ENCODE peak calls at places on chromosome 19, in six cellular contexts. One of them, this sample, is unnamed.

GRCh38 chr19:12833747-12834417 is 497 bp downstream of the RTBDN start:
- DNase-seq in neural progenitor cell: peak; percentile 81
- DNase-seq in HFF-Myc: no peak
- DNase-seq in hepatocyte: peak; percentile 56
- DNase-seq in RWPE2: no peak
- DNase-seq in cardiac fibroblast: no peak
- DNase-seq in this sample: no peak

GRCh38 chr19:49988433-49988832 is 27.5 kb upstream of the SIGLEC11 start:
- DNase-seq in neural progenitor cell: no peak
- DNase-seq in HFF-Myc: no peak
- DNase-seq in hepatocyte: no peak
- DNase-seq in RWPE2: no peak
- DNase-seq in cardiac fibroblast: peak; percentile 70
- DNase-seq in this sample: no peak

GRCh38 chr19:8451885-8452284 is 7.1 kb downstream of the HNRNPM start:
- DNase-seq in neural progenitor cell: peak; percentile 40
- DNase-seq in HFF-Myc: no peak
- DNase-seq in hepatocyte: peak; percentile 44
- DNase-seq in RWPE2: no peak
- DNase-seq in cardiac fibroblast: peak; percentile 57
- DNase-seq in this sample: no peak

GRCh38 chr19:18396471-18397241 is 766 bp downstream of the LRRC25 start:
- DNase-seq in neural progenitor cell: no peak
- DNase-seq in HFF-Myc: no peak
- DNase-seq in hepatocyte: no peak
- DNase-seq in RWPE2: no peak
- DNase-seq in cardiac fibroblast: no peak
- DNase-seq in this sample: no peak

GRCh38 chr19:12159773-12160414 is 3.0 kb upstream of the ZNF136 start:
- DNase-seq in neural progenitor cell: peak; percentile 10
- DNase-seq in HFF-Myc: no peak
- DNase-seq in hepatocyte: no peak
- DNase-seq in RWPE2: no peak
- DNase-seq in cardiac fibroblast: no peak
- DNase-seq in this sample: no peak

GRCh38 chr19:52961981-52962380 is 700 bp downstream of the ZNF816 start:
- DNase-seq in neural progenitor cell: peak; percentile 12
- DNase-seq in HFF-Myc: no peak
- DNase-seq in hepatocyte: no peak
- DNase-seq in RWPE2: no peak
- DNase-seq in cardiac fibroblast: peak; percentile 18
- DNase-seq in this sample: no peak

GRCh38 chr19:47899335-47899734 is 13.2 kb upstream of the SULT2A1 start:
- DNase-seq in neural progenitor cell: no peak
- DNase-seq in HFF-Myc: no peak
- DNase-seq in hepatocyte: no peak
- DNase-seq in RWPE2: no peak
- DNase-seq in cardiac fibroblast: no peak
- DNase-seq in this sample: no peak

GRCh38 chr19:30516111-30516510 is 143.9 kb downstream of the ZNF536 start:
- DNase-seq in neural progenitor cell: no peak
- DNase-seq in HFF-Myc: no peak
- DNase-seq in hepatocyte: no peak
- DNase-seq in RWPE2: no peak
- DNase-seq in cardiac fibroblast: no peak
- DNase-seq in this sample: no peak

GRCh38 chr19:11361037-11361770 is 6.0 kb downstream of the PLPPR2 start:
- DNase-seq in neural progenitor cell: peak; percentile 97
- DNase-seq in HFF-Myc: no peak
- DNase-seq in hepatocyte: peak; percentile 88
- DNase-seq in RWPE2: no peak
- DNase-seq in cardiac fibroblast: no peak
- DNase-seq in this sample: peak; percentile 50

GRCh38 chr19:6767081-6767356 is 216 bp downstream of the SH2D3A start:
- DNase-seq in neural progenitor cell: peak; percentile 34
- DNase-seq in HFF-Myc: no peak
- DNase-seq in hepatocyte: no peak
- DNase-seq in RWPE2: peak; percentile 68
- DNase-seq in cardiac fibroblast: no peak
- DNase-seq in this sample: no peak

GRCh38 chr19:58572026-58572817 is 913 bp downstream of the MZF1 start:
- DNase-seq in neural progenitor cell: peak; percentile 23
- DNase-seq in HFF-Myc: no peak
- DNase-seq in hepatocyte: no peak
- DNase-seq in RWPE2: no peak
- DNase-seq in cardiac fibroblast: no peak
- DNase-seq in this sample: no peak

GRCh38 chr19:13099073-13099999 is 3.3 kb downstream of the LYL1 start:
- DNase-seq in neural progenitor cell: peak; percentile 65
- DNase-seq in HFF-Myc: no peak
- DNase-seq in hepatocyte: peak; percentile 63
- DNase-seq in RWPE2: no peak
- DNase-seq in cardiac fibroblast: peak; percentile 64
- DNase-seq in this sample: no peak

GRCh38 chr19:45489216-45489855 is 7.5 kb downstream of the RTN2 start:
- DNase-seq in neural progenitor cell: no peak
- DNase-seq in HFF-Myc: no peak
- DNase-seq in hepatocyte: no peak
- DNase-seq in RWPE2: no peak
- DNase-seq in cardiac fibroblast: no peak
- DNase-seq in this sample: no peak

GRCh38 chr19:45485301-45486077 is 11.4 kb downstream of the RTN2 start:
- DNase-seq in neural progenitor cell: peak; percentile 99
- DNase-seq in HFF-Myc: no peak
- DNase-seq in hepatocyte: peak; percentile 98
- DNase-seq in RWPE2: peak; percentile 99
- DNase-seq in cardiac fibroblast: peak; percentile 95
- DNase-seq in this sample: peak; percentile 94

GRCh38 chr19:45483033-45483432 is 13.8 kb downstream of the RTN2 start:
- DNase-seq in neural progenitor cell: no peak
- DNase-seq in HFF-Myc: no peak
- DNase-seq in hepatocyte: no peak
- DNase-seq in RWPE2: no peak
- DNase-seq in cardiac fibroblast: no peak
- DNase-seq in this sample: no peak

GRCh38 chr19:45488708-45489107 is 8.1 kb downstream of the RTN2 start:
- DNase-seq in neural progenitor cell: no peak
- DNase-seq in HFF-Myc: no peak
- DNase-seq in hepatocyte: no peak
- DNase-seq in RWPE2: no peak
- DNase-seq in cardiac fibroblast: no peak
- DNase-seq in this sample: no peak

DNA sequence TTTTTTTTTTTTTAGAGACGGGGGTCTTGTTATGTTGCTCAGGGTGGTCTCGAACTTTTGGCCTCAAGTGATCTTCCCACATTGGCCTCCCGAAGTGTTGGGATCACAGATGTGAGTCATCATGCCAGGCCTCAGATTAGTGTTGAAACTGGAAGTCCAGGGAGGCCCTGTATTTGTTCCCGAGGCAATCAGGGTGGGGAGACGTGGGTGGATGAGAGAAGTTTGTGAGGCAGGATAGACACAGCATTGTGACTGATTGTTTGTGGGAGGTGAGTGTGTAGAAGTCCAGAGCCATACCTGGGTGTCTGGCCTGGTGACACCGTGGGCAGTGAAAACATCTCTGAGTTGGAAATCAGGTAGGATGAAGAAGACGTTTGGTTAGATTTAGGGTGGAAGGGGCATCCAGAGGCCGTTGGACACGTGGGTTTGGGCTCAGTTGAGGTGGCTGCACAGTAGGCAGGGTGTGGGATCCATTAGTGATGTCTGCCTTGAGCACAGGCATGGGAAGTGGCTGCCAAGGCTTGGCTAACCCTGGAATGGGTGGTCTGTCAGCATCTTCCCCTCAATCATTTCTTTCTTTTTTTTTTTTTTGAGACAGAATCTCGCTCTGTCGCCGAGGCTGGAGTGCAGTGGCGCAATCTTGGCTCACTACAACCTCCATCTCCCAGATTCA is 12.4 kb downstream of the RTN2 start:
- DNase-seq in neural progenitor cell: peak; percentile 0
- DNase-seq in HFF-Myc: no peak
- DNase-seq in hepatocyte: no peak
- DNase-seq in RWPE2: no peak
- DNase-seq in cardiac fibroblast: peak; percentile 57
- DNase-seq in this sample: no peak
- TF ChIP-seq CTCF in neural progenitor cell: no peak
- TF ChIP-seq CTCF in HFF-Myc: no peak
- TF ChIP-seq CTCF in hepatocyte: no peak
- TF ChIP-seq CTCF in RWPE2: no peak
- TF ChIP-seq CTCF in cardiac fibroblast: no peak
- TF ChIP-seq CTCF in this sample: no peak

DNA sequence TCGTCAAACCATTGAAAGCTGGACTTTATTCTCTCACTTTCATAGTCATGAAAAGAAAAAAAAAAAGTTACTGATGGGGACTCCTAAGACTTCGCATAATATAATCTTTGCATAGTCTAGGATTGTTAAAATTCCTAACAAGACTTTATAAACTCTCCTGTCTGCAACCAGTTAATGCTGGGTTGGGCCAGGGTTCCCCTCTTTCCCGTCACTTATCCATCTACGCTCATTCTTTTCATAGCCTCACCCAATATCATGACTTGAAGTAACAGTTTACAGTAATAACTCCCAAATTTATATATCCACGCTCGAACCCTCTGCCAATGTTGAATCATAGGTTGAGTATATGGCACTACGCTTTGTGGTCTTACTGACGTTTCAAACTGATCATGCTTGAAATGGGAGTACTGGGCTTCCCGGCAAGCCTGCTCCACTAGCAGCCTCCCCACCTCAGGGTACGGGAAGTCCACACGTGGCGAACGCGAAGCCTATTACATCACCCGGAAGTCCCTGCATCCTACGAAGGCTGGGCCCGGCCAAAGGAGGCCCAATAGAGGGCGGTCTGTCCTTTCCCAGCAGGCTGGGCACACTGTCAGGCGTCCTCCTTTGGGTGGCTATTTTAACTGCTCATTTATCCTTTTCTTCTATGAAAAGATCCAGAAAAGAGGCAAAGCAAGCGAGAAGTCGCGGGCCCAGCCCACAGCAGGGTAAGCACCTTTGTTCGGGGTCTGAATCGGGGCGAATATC is 694 bp upstream of the ZNF460 start:
- DNase-seq in neural progenitor cell: peak; percentile 93
- DNase-seq in HFF-Myc: peak; percentile 87
- DNase-seq in hepatocyte: peak; percentile 97
- DNase-seq in RWPE2: peak; percentile 91
- DNase-seq in cardiac fibroblast: peak; percentile 97
- DNase-seq in this sample: peak; percentile 80
- TF ChIP-seq CTCF in neural progenitor cell: peak; percentile 40
- TF ChIP-seq CTCF in HFF-Myc: peak; percentile 38
- TF ChIP-seq CTCF in hepatocyte: peak; percentile 46
- TF ChIP-seq CTCF in RWPE2: peak; percentile 62
- TF ChIP-seq CTCF in cardiac fibroblast: peak; percentile 29
- TF ChIP-seq CTCF in this sample: no peak

GRCh38 chr19:1986357-1987162 is 29.0 kb downstream of the BTBD2 start:
- DNase-seq in neural progenitor cell: no peak
- DNase-seq in HFF-Myc: no peak
- DNase-seq in hepatocyte: no peak
- DNase-seq in RWPE2: peak; percentile 60
- DNase-seq in cardiac fibroblast: no peak
- DNase-seq in this sample: no peak

GRCh38 chr19:1990230-1991017 is 25.1 kb downstream of the BTBD2 start:
- DNase-seq in neural progenitor cell: no peak
- DNase-seq in HFF-Myc: no peak
- DNase-seq in hepatocyte: no peak
- DNase-seq in RWPE2: peak; percentile 54
- DNase-seq in cardiac fibroblast: no peak
- DNase-seq in this sample: no peak

GRCh38 chr19:1985588-1986356 is 29.7 kb downstream of the BTBD2 start:
- DNase-seq in neural progenitor cell: no peak
- DNase-seq in HFF-Myc: no peak
- DNase-seq in hepatocyte: no peak
- DNase-seq in RWPE2: peak; percentile 55
- DNase-seq in cardiac fibroblast: no peak
- DNase-seq in this sample: no peak

GRCh38 chr19:1989513-1990229 is 25.8 kb downstream of the BTBD2 start:
- DNase-seq in neural progenitor cell: no peak
- DNase-seq in HFF-Myc: no peak
- DNase-seq in hepatocyte: no peak
- DNase-seq in RWPE2: peak; percentile 55
- DNase-seq in cardiac fibroblast: no peak
- DNase-seq in this sample: no peak

DNA sequence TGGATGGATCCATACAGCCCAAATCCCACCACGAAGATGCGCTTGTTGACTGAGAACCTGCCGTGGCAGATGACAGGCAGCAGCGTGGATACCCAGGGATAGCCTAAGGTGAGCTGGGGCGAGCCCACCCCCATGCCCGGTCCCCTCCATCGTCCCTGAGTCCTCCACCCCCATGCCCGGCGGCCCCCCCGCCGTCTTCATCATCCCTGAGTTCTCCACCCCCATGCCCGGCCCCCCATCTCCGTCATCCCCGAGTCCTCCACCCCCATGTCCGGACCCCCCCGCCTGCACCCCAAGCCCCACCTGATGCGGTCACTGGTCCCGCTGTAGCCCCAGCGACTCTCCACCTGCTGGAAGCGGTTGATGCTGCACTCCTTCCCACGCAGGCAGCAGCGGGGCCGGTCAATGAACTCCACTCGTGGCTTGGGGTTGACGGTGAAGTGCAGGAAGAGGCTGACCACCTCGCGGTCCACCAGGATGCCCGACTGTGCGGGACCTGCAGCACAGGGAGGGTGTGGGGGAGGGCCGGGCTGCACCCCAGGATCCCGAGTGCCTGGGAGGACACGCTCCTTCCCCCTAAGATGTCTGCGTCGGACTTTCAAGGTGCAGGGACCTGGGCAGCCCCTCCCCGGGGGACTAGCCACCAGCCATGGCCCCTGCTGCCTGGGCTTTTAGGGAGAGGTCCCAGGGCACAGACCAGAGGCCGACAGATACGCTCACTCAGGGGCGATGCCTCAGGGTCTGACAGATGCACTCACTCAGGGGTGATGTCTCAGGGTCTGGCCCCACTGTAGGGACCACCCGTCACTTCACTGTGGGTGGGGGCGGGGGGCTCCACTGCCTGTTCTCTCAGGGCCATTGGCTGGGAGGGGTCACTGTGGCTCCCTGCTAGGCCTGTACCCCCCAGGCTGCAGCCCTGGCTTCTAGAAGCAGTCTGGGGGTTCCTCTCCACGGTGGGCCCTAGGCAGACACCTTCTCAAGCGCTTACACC is 28.0 kb downstream of the BTBD2 start:
- DNase-seq in neural progenitor cell: no peak
- DNase-seq in HFF-Myc: no peak
- DNase-seq in hepatocyte: no peak
- DNase-seq in RWPE2: peak; percentile 53
- DNase-seq in cardiac fibroblast: no peak
- DNase-seq in this sample: no peak
- TF ChIP-seq CTCF in neural progenitor cell: no peak
- TF ChIP-seq CTCF in HFF-Myc: no peak
- TF ChIP-seq CTCF in hepatocyte: no peak
- TF ChIP-seq CTCF in RWPE2: no peak
- TF ChIP-seq CTCF in cardiac fibroblast: no peak
- TF ChIP-seq CTCF in this sample: no peak

DNA sequence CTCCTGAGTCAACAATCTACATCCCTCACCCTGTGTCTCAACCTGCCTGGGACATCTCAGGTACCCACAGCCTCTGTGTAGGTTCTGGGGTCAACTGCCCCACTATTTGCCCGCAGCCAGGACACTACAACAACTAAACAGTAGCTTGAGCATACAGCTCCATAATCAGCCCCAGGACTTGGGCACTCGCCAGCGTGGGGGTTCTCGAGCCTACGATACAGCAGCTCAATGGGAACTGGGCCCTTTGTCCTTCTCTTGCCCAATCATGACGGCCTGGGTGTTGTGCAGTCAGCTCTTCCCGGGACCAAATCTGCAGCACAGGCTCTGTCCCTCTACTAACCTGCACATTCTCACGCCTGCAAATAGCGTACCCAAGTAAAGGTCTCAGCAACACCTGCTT is 1.3 kb downstream of the ZNF180 start:
- DNase-seq in neural progenitor cell: no peak
- DNase-seq in HFF-Myc: no peak
- DNase-seq in hepatocyte: no peak
- DNase-seq in RWPE2: no peak
- DNase-seq in cardiac fibroblast: no peak
- DNase-seq in this sample: no peak
- TF ChIP-seq CTCF in neural progenitor cell: no peak
- TF ChIP-seq CTCF in HFF-Myc: no peak
- TF ChIP-seq CTCF in hepatocyte: no peak
- TF ChIP-seq CTCF in RWPE2: no peak
- TF ChIP-seq CTCF in cardiac fibroblast: no peak
- TF ChIP-seq CTCF in this sample: no peak